ENCODE peak calls at places on chromosomes 5 and 9, in nine cellular contexts. One of them, this sample, is unnamed.

GRCh38 chr9:75892168-75892901 is 1.9 kb downstream of the PCSK5 start:
- DNase-seq in activated gamma-delta T cell treated with Interleukin-2 at 50 U/mL for 16 hours: no peak
- DNase-seq in endothelial cell: peak; percentile 24
- DNase-seq in stimulated activated CD8-positive, alpha-beta memory T cell treated with anti-CD3 and anti-CD28 coated beads, Interleukin-4, amount 100 ng/mL, for 1 hour: no peak
- DNase-seq in IMR-90: no peak
- DNase-seq in activated naive CD4-positive, alpha-beta T cell: peak; percentile 4
- DNase-seq in GM03348: peak; percentile 10
- DNase-seq in activated T-helper 2 cell treated with anti-CD3 and anti-CD28 coated beads, Interferon-gamma antibody, Interleukin-2, Interleukin-4, amounts not matched to agents 10 μg/mL and 5 μg/mL and 100 μg/mL, durations not matched to agents 14 hours and 24 hours and 36 hours: peak; percentile 8
- DNase-seq in HFF-Myc: no peak
- DNase-seq in this sample: no peak

GRCh38 chr9:22446589-22446949 is at the start of gene DMRTA1:
- DNase-seq in activated gamma-delta T cell treated with Interleukin-2 at 50 U/mL for 16 hours: no peak
- DNase-seq in activated naive CD4-positive, alpha-beta T cell: no peak
- DNase-seq in IMR-90: peak; percentile 25
- DNase-seq in HFF-Myc: no peak
- DNase-seq in endothelial cell: peak; percentile 83
- DNase-seq in stimulated activated CD8-positive, alpha-beta memory T cell treated with anti-CD3 and anti-CD28 coated beads, Interleukin-4, amount 100 ng/mL, for 1 hour: no peak
- DNase-seq in activated T-helper 2 cell treated with anti-CD3 and anti-CD28 coated beads, Interferon-gamma antibody, Interleukin-2, Interleukin-4, amounts not matched to agents 10 μg/mL and 5 μg/mL and 100 μg/mL, durations not matched to agents 14 hours and 24 hours and 36 hours: no peak
- DNase-seq in GM03348: peak; percentile 79
- DNase-seq in this sample: peak; percentile 24

GRCh38 chr5:174550026-174550425 is 174.4 kb upstream of the MSX2 start:
- DNase-seq in activated naive CD4-positive, alpha-beta T cell: no peak
- DNase-seq in HFF-Myc: no peak
- DNase-seq in GM03348: no peak
- DNase-seq in activated gamma-delta T cell treated with Interleukin-2 at 50 U/mL for 16 hours: no peak
- DNase-seq in endothelial cell: no peak
- DNase-seq in IMR-90: peak; percentile 55
- DNase-seq in stimulated activated CD8-positive, alpha-beta memory T cell treated with anti-CD3 and anti-CD28 coated beads, Interleukin-4, amount 100 ng/mL, for 1 hour: no peak
- DNase-seq in activated T-helper 2 cell treated with anti-CD3 and anti-CD28 coated beads, Interferon-gamma antibody, Interleukin-2, Interleukin-4, amounts not matched to agents 10 μg/mL and 5 μg/mL and 100 μg/mL, durations not matched to agents 14 hours and 24 hours and 36 hours: no peak
- DNase-seq in this sample: no peak

GRCh38 chr5:157390179-157390923 is 69.7 kb upstream of the NIPAL4 start:
- DNase-seq in stimulated activated CD8-positive, alpha-beta memory T cell treated with anti-CD3 and anti-CD28 coated beads, Interleukin-4, amount 100 ng/mL, for 1 hour: peak; percentile 9
- DNase-seq in activated gamma-delta T cell treated with Interleukin-2 at 50 U/mL for 16 hours: peak; percentile 47
- DNase-seq in endothelial cell: no peak
- DNase-seq in IMR-90: peak; percentile 94
- DNase-seq in HFF-Myc: peak; percentile 81
- DNase-seq in GM03348: peak; percentile 78
- DNase-seq in activated T-helper 2 cell treated with anti-CD3 and anti-CD28 coated beads, Interferon-gamma antibody, Interleukin-2, Interleukin-4, amounts not matched to agents 10 μg/mL and 5 μg/mL and 100 μg/mL, durations not matched to agents 14 hours and 24 hours and 36 hours: peak; percentile 42
- DNase-seq in activated naive CD4-positive, alpha-beta T cell: no peak
- DNase-seq in this sample: no peak

GRCh38 chr5:68749648-68750047 is 344.2 kb upstream of the SLC30A5 start:
- DNase-seq in endothelial cell: no peak
- DNase-seq in activated gamma-delta T cell treated with Interleukin-2 at 50 U/mL for 16 hours: no peak
- DNase-seq in stimulated activated CD8-positive, alpha-beta memory T cell treated with anti-CD3 and anti-CD28 coated beads, Interleukin-4, amount 100 ng/mL, for 1 hour: no peak
- DNase-seq in HFF-Myc: no peak
- DNase-seq in activated naive CD4-positive, alpha-beta T cell: no peak
- DNase-seq in GM03348: no peak
- DNase-seq in activated T-helper 2 cell treated with anti-CD3 and anti-CD28 coated beads, Interferon-gamma antibody, Interleukin-2, Interleukin-4, amounts not matched to agents 10 μg/mL and 5 μg/mL and 100 μg/mL, durations not matched to agents 14 hours and 24 hours and 36 hours: no peak
- DNase-seq in IMR-90: no peak
- DNase-seq in this sample: peak; percentile 72

GRCh38 chr9:4640027-4640426 is 22.1 kb upstream of the PLPP6 start:
- DNase-seq in endothelial cell: peak; percentile 52
- DNase-seq in HFF-Myc: no peak
- DNase-seq in IMR-90: no peak
- DNase-seq in activated T-helper 2 cell treated with anti-CD3 and anti-CD28 coated beads, Interferon-gamma antibody, Interleukin-2, Interleukin-4, amounts not matched to agents 10 μg/mL and 5 μg/mL and 100 μg/mL, durations not matched to agents 14 hours and 24 hours and 36 hours: no peak
- DNase-seq in GM03348: peak; percentile 43
- DNase-seq in activated gamma-delta T cell treated with Interleukin-2 at 50 U/mL for 16 hours: peak; percentile 46
- DNase-seq in activated naive CD4-positive, alpha-beta T cell: peak; percentile 37
- DNase-seq in stimulated activated CD8-positive, alpha-beta memory T cell treated with anti-CD3 and anti-CD28 coated beads, Interleukin-4, amount 100 ng/mL, for 1 hour: no peak
- DNase-seq in this sample: no peak

GRCh38 chr5:38613475-38613874 is 57.0 kb upstream of the LIFR start:
- DNase-seq in GM03348: no peak
- DNase-seq in IMR-90: no peak
- DNase-seq in HFF-Myc: no peak
- DNase-seq in stimulated activated CD8-positive, alpha-beta memory T cell treated with anti-CD3 and anti-CD28 coated beads, Interleukin-4, amount 100 ng/mL, for 1 hour: no peak
- DNase-seq in activated naive CD4-positive, alpha-beta T cell: no peak
- DNase-seq in endothelial cell: no peak
- DNase-seq in activated T-helper 2 cell treated with anti-CD3 and anti-CD28 coated beads, Interferon-gamma antibody, Interleukin-2, Interleukin-4, amounts not matched to agents 10 μg/mL and 5 μg/mL and 100 μg/mL, durations not matched to agents 14 hours and 24 hours and 36 hours: no peak
- DNase-seq in activated gamma-delta T cell treated with Interleukin-2 at 50 U/mL for 16 hours: no peak
- DNase-seq in this sample: no peak

GRCh38 chr9:7879551-7880245 is 80.1 kb upstream of the DMAC1 start:
- DNase-seq in activated naive CD4-positive, alpha-beta T cell: no peak
- DNase-seq in activated T-helper 2 cell treated with anti-CD3 and anti-CD28 coated beads, Interferon-gamma antibody, Interleukin-2, Interleukin-4, amounts not matched to agents 10 μg/mL and 5 μg/mL and 100 μg/mL, durations not matched to agents 14 hours and 24 hours and 36 hours: no peak
- DNase-seq in HFF-Myc: no peak
- DNase-seq in GM03348: no peak
- DNase-seq in IMR-90: no peak
- DNase-seq in activated gamma-delta T cell treated with Interleukin-2 at 50 U/mL for 16 hours: peak; percentile 36
- DNase-seq in endothelial cell: no peak
- DNase-seq in stimulated activated CD8-positive, alpha-beta memory T cell treated with anti-CD3 and anti-CD28 coated beads, Interleukin-4, amount 100 ng/mL, for 1 hour: no peak
- DNase-seq in this sample: no peak

GRCh38 chr9:85142461-85143401 is 473.2 kb downstream of the NTRK2 start:
- DNase-seq in HFF-Myc: peak; percentile 12
- DNase-seq in activated naive CD4-positive, alpha-beta T cell: no peak
- DNase-seq in stimulated activated CD8-positive, alpha-beta memory T cell treated with anti-CD3 and anti-CD28 coated beads, Interleukin-4, amount 100 ng/mL, for 1 hour: no peak
- DNase-seq in activated gamma-delta T cell treated with Interleukin-2 at 50 U/mL for 16 hours: no peak
- DNase-seq in activated T-helper 2 cell treated with anti-CD3 and anti-CD28 coated beads, Interferon-gamma antibody, Interleukin-2, Interleukin-4, amounts not matched to agents 10 μg/mL and 5 μg/mL and 100 μg/mL, durations not matched to agents 14 hours and 24 hours and 36 hours: no peak
- DNase-seq in IMR-90: no peak
- DNase-seq in GM03348: peak; percentile 12
- DNase-seq in endothelial cell: no peak
- DNase-seq in this sample: no peak

GRCh38 chr5:6904822-6905221 is 191.6 kb downstream of the TENT4A start:
- DNase-seq in activated naive CD4-positive, alpha-beta T cell: no peak
- DNase-seq in stimulated activated CD8-positive, alpha-beta memory T cell treated with anti-CD3 and anti-CD28 coated beads, Interleukin-4, amount 100 ng/mL, for 1 hour: no peak
- DNase-seq in activated gamma-delta T cell treated with Interleukin-2 at 50 U/mL for 16 hours: no peak
- DNase-seq in GM03348: no peak
- DNase-seq in IMR-90: no peak
- DNase-seq in activated T-helper 2 cell treated with anti-CD3 and anti-CD28 coated beads, Interferon-gamma antibody, Interleukin-2, Interleukin-4, amounts not matched to agents 10 μg/mL and 5 μg/mL and 100 μg/mL, durations not matched to agents 14 hours and 24 hours and 36 hours: no peak
- DNase-seq in endothelial cell: no peak
- DNase-seq in HFF-Myc: no peak
- DNase-seq in this sample: no peak

GRCh38 chr5:131005963-131006684 is 158.9 kb downstream of the HINT1 start:
- DNase-seq in endothelial cell: peak; percentile 44
- DNase-seq in activated naive CD4-positive, alpha-beta T cell: no peak
- DNase-seq in stimulated activated CD8-positive, alpha-beta memory T cell treated with anti-CD3 and anti-CD28 coated beads, Interleukin-4, amount 100 ng/mL, for 1 hour: no peak
- DNase-seq in GM03348: no peak
- DNase-seq in activated gamma-delta T cell treated with Interleukin-2 at 50 U/mL for 16 hours: no peak
- DNase-seq in activated T-helper 2 cell treated with anti-CD3 and anti-CD28 coated beads, Interferon-gamma antibody, Interleukin-2, Interleukin-4, amounts not matched to agents 10 μg/mL and 5 μg/mL and 100 μg/mL, durations not matched to agents 14 hours and 24 hours and 36 hours: no peak
- DNase-seq in HFF-Myc: no peak
- DNase-seq in IMR-90: no peak
- DNase-seq in this sample: no peak

GRCh38 chr5:43900974-43901373 is 298.0 kb downstream of the NNT start:
- DNase-seq in IMR-90: no peak
- DNase-seq in endothelial cell: no peak
- DNase-seq in activated naive CD4-positive, alpha-beta T cell: no peak
- DNase-seq in activated gamma-delta T cell treated with Interleukin-2 at 50 U/mL for 16 hours: no peak
- DNase-seq in stimulated activated CD8-positive, alpha-beta memory T cell treated with anti-CD3 and anti-CD28 coated beads, Interleukin-4, amount 100 ng/mL, for 1 hour: no peak
- DNase-seq in GM03348: no peak
- DNase-seq in activated T-helper 2 cell treated with anti-CD3 and anti-CD28 coated beads, Interferon-gamma antibody, Interleukin-2, Interleukin-4, amounts not matched to agents 10 μg/mL and 5 μg/mL and 100 μg/mL, durations not matched to agents 14 hours and 24 hours and 36 hours: no peak
- DNase-seq in HFF-Myc: no peak
- DNase-seq in this sample: no peak